ENCODE peak calls at places on chromosomes 5 and 9, in eight cellular contexts. L is Peyer's patch; G is cardiac muscle cell; D is PC-3; J is adrenal gland; M is fibroblast of lung; Q is spleen; K is CD8-positive, alpha-beta T cell. A is an unnamed sample. For H3K36me3, the result is how much of the 10 kb centered on the place peaks cover.

GRCh38 chr5:96256795-96257470 is 176.1 kb downstream of the PCSK1 start:
- DNase-seq in K (no peak), D (peak), Q (no peak), L (peak), M (peak), G (peak), J (peak), A (no peak)

GRCh38 chr5:170313344-170313743 is 15.8 kb upstream of the LCP2 start:
- DNase-seq in D (no peak), Q (no peak), L (no peak), K (no peak), M (no peak), J (no peak), G (no peak), A (no peak)

GRCh38 chr5:48192-48591 is 43.8 kb upstream of the PLEKHG4B start:
- DNase-seq in G (no peak), M (no peak), Q (no peak), J (no peak), L (no peak), K (no peak), D (no peak), A (no peak)

GRCh38 chr9:134534661-134535080 is 106.9 kb upstream of the COL5A1 start:
- DNase-seq in Q (peak), M (peak), L (no peak), G (no peak), D (no peak), K (no peak), J (no peak), A (no peak)

GRCh38 chr5:6714221-6715041 is 1.2 kb downstream of the TENT4A start:
- DNase-seq in J (no peak), K (peak), D (peak), G (peak), Q (peak), M (no peak), L (no peak), A (no peak)

GRCh38 chr9:108885643-108886348 is 23.7 kb downstream of the ACTL7A start:
- DNase-seq in J (peak), G (peak), K (no peak), Q (no peak), L (peak), M (peak), D (peak), A (no peak)

GRCh38 chr5:55636177-55636576 is 75.9 kb downstream of the SLC38A9 start:
- DNase-seq in K (no peak), G (peak), J (no peak), Q (no peak), L (no peak), M (peak), D (no peak), A (no peak)

GRCh38 chr5:155512302-155512701 is 498.7 kb downstream of the KIF4B start:
- DNase-seq in D (no peak), M (no peak), K (no peak), J (no peak), Q (no peak), G (no peak), L (no peak), A (no peak)

GRCh38 chr9:129007766-129008468 is 20.2 kb downstream of the SH3GLB2 start:
- DNase-seq in J (no peak), D (peak), M (no peak), L (no peak), K (no peak), G (no peak), Q (no peak), A (no peak)

GRCh38 chr5:34522599-34523381 is 133.3 kb upstream of the RAI14 start:
- DNase-seq in J (peak), L (peak), G (peak), K (peak), M (peak), D (peak), Q (no peak), A (no peak)

GRCh38 chr5:58156354-58156753 is 303.5 kb downstream of the PLK2 start:
- DNase-seq in K (no peak), M (no peak), J (no peak), G (peak), D (no peak), L (no peak), Q (no peak), A (no peak)

GRCh38 chr5:102283111-102283797 is 12.8 kb downstream of the SLCO4C1 start:
- DNase-seq in J (no peak), Q (no peak), L (no peak), G (no peak), K (no peak), M (no peak), D (no peak), A (no peak)

GRCh38 chr9:38682713-38683112 is 37.2 kb downstream of the FAM240B start:
- DNase-seq in Q (no peak), M (peak), G (peak), L (no peak), K (no peak), D (peak), J (no peak), A (peak)

GRCh38 chr9:96219615-96220257 is 82.2 kb downstream of the HSD17B3 start:
- DNase-seq in J (peak), G (peak), L (peak), D (no peak), K (peak), M (no peak), Q (peak), A (no peak)

GRCh38 chr9:124873664-124874063 is 11.7 kb downstream of the ARPC5L start:
- DNase-seq in Q (no peak), K (peak), J (no peak), G (no peak), M (no peak), D (no peak), L (no peak), A (no peak)

GRCh38 chr5:112551437-112552018 is 132.5 kb upstream of the EPB41L4A start:
- DNase-seq in D (peak), M (peak), K (peak), Q (no peak), G (peak), J (peak), L (peak), A (peak)

GRCh38 chr9:132813115-132813784 is 64.8 kb downstream of the AK8 start:
- DNase-seq in M (no peak), L (no peak), D (no peak), J (no peak), Q (no peak), G (no peak), K (no peak), A (no peak)
- H3K36me3 ChIP-seq in M (under half), L (under half), D (under half), J (under half), Q (under half), G (under half), K (under half), A (under half)

DNA sequence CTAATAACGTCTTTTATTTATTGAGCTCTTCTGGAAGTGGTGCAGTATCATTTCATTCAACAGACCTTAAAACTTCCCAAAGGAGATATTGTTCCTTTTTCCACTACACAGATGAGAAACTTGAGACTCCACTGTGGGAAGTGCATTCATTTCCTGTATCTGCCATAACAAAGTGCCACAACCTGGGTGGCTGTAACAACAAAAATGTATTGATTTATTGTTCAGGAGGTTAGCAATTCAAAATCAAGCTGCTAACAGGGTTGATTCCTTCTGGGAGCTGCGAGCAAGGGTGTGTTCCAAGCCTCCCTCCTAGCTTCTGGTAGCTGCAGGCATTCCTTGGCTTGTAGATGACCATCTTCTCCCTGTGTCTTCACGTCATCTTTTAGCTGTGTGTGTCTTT is 258.0 kb downstream of the MSX2 start:
- DNase-seq in L (no peak), Q (no peak), J (no peak), G (no peak), D (no peak), M (no peak), K (no peak), A (no peak)
- H3K36me3 ChIP-seq in L (under half), Q (under half), J (under half), G (under half), D (under half), M (under half), K (under half), A (under half)

GRCh38 chr9:95080961-95081658 is 236.4 kb downstream of the FANCC start:
- DNase-seq in J (no peak), M (no peak), D (no peak), G (no peak), K (no peak), L (peak), Q (peak), A (no peak)

GRCh38 chr9:95081998-95082397 is 235.5 kb downstream of the FANCC start:
- DNase-seq in G (no peak), J (peak), K (no peak), M (no peak), D (no peak), L (peak), Q (peak), A (no peak)

GRCh38 chr9:95084254-95084934 is 233.1 kb downstream of the FANCC start:
- DNase-seq in D (no peak), J (peak), L (peak), K (no peak), Q (peak), G (no peak), M (no peak), A (no peak)

GRCh38 chr9:95083086-95083768 is 234.3 kb downstream of the FANCC start:
- DNase-seq in M (no peak), J (no peak), G (no peak), D (no peak), K (no peak), Q (peak), L (peak), A (no peak)

GRCh38 chr9:95082401-95083084 is 235.0 kb downstream of the FANCC start:
- DNase-seq in K (no peak), L (peak), Q (peak), M (no peak), G (no peak), J (peak), D (no peak), A (no peak)
- H3K36me3 ChIP-seq in K (under half), L (half or more), Q (under half), M (under half), G (under half), J (under half), D (under half), A (under half)

GRCh38 chr5:43146958-43147357 is 26.2 kb downstream of the ZNF131 start:
- DNase-seq in D (no peak), M (no peak), G (no peak), J (no peak), K (no peak), Q (no peak), L (no peak), A (no peak)

GRCh38 chr5:43152946-43153345 is 32.2 kb downstream of the ZNF131 start:
- DNase-seq in D (no peak), M (peak), G (no peak), Q (no peak), L (no peak), K (no peak), J (no peak), A (peak)

GRCh38 chr5:43150075-43150474 is 29.4 kb downstream of the ZNF131 start:
- DNase-seq in M (no peak), G (no peak), D (no peak), J (no peak), K (no peak), L (no peak), Q (no peak), A (no peak)

GRCh38 chr5:43150748-43151147 is 30.0 kb downstream of the ZNF131 start:
- DNase-seq in G (no peak), D (no peak), J (no peak), L (no peak), M (no peak), K (no peak), Q (no peak), A (no peak)

DNA sequence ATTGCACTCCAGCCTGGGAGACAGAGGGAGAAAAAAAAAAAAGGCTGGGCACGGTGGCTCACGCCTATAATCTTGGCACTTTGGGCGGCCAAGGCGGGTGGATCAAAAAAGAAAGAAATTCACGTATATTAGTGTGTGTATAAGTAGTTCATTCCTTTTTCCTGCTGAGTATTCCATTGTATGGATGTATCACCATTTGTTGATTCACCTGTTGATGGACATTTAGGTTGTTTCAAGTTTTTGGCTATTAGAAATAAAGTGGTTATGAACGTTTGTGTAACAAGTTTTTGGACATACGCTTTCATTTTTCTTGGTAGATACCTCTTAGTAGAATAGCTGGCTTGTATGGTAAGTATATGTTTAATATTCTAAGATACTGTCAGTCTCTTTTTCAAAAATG is 28.5 kb downstream of the ZNF131 start:
- DNase-seq in Q (no peak), J (no peak), M (no peak), G (no peak), D (no peak), K (no peak), L (no peak), A (no peak)
- H3K36me3 ChIP-seq in Q (under half), J (under half), M (under half), G (under half), D (under half), K (under half), L (under half), A (under half)

DNA sequence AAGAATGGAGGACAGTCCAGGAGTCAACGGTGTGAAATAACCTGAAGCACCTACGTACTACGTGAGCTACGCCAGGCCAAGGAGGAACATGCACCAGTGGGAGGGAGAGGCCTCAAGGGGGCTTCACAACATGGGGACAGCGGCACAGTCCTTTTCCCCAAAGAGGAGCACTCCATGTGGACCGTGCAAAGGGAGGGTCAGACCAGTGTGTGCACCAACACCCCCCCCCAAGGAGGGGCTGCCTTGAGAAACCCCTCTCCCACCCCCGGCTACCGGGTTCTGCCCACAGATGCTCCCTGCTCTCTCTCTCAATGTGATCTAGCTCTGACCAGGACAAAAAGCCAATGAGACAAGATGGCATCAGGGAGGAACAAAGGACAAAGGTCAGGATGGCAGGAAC is 68.6 kb downstream of the PRRT1B start:
- DNase-seq in Q (no peak), M (no peak), J (no peak), K (no peak), L (no peak), G (no peak), D (no peak), A (no peak)
- H3K36me3 ChIP-seq in Q (under half), M (under half), J (under half), K (under half), L (half or more), G (under half), D (under half), A (under half)

A was measured in BJ.